ENCODE peak calls at places on chromosomes 12 and 14, in four cellular contexts. D is activated CD4-positive, alpha-beta T cell treated with anti-CD3 and anti-CD28 coated beads for 4 hours; N is Right ventricle myocardium superior; Z is KG1. O is an unnamed sample.

GRCh38 chr14:92482621-92483319 is 30.8 kb upstream of the RIN3 start:
- DNase-seq in Z (no peak), N (no peak), D (no peak), O (no peak)

GRCh38 chr12:111387747-111388365 is 17.9 kb upstream of the SH2B3 start:
- DNase-seq in Z (no peak), D (no peak), N (no peak), O (no peak)

GRCh38 chr14:88613552-88614010 is 50.7 kb downstream of the ZC3H14 start:
- DNase-seq in N (no peak), Z (peak; percentile 14), D (no peak), O (no peak)

GRCh38 chr14:20723458-20723857 is 22.2 kb upstream of the EDDM3A start:
- DNase-seq in D (no peak), Z (no peak), N (no peak), O (no peak)

GRCh38 chr14:34120185-34120977 is 169.5 kb upstream of the EGLN3 start:
- DNase-seq in Z (no peak), D (no peak), N (no peak), O (no peak)

GRCh38 chr12:64600164-64600561 is 10.1 kb upstream of the RASSF3 start:
- DNase-seq in N (no peak), D (no peak), Z (no peak), O (no peak)

GRCh38 chr12:132243596-132244289 is 85.6 kb downstream of the GALNT9 start:
- DNase-seq in D (no peak), N (no peak), Z (no peak), O (no peak)

GRCh38 chr14:77003960-77004710 is 24.4 kb downstream of the IRF2BPL start:
- DNase-seq in D (no peak), N (no peak), Z (no peak), O (no peak)

GRCh38 chr12:16685107-16685506 is 79.1 kb upstream of the LMO3 start:
- DNase-seq in Z (no peak), D (no peak), N (no peak), O (no peak)

GRCh38 chr14:65377576-65377975 is 35.0 kb upstream of the FUT8 start:
- DNase-seq in Z (no peak), N (no peak), D (no peak), O (no peak)